ENCODE peak calls at places on chromosomes 13 and 19, in five cellular contexts. M is spleen, A is Peyer's patch, S is right lobe of liver, K is uterus. V is an unnamed sample. For H3K4me1 and H3K27me3, the result is how much of the 10 kb centered on the place peaks cover.

GRCh38 chr13:45961468-45961867 is 91.1 kb downstream of the ZC3H13 start:
- DNase-seq in M (no peak), A (no peak), S (no peak), K (no peak), V (no peak)

GRCh38 chr19:34808566-34808965 is 35.6 kb upstream of the ZNF599 start:
- DNase-seq in M (no peak), A (no peak), S (no peak), K (no peak), V (no peak)

GRCh38 chr19:21141787-21142464 is at the start of gene ZNF431:
- DNase-seq in M (peak), A (peak), S (peak), K (peak), V (peak)

GRCh38 chr13:28313579-28313978 is 175.2 kb downstream of the PAN3 start:
- DNase-seq in M (no peak), A (no peak), S (no peak), K (no peak), V (no peak)

GRCh38 chr19:16628984-16629691 is 1.1 kb upstream of the MED26 start:
- DNase-seq in M (no peak), A (no peak), S (peak), K (peak), V (peak)

GRCh38 chr19:13267131-13267530 is 116.9 kb downstream of the IER2 start:
- DNase-seq in M (no peak), A (no peak), S (no peak), K (no peak), V (no peak)

GRCh38 chr13:49976314-49977258 is 20.3 kb upstream of the TRIM13 start:
- DNase-seq in M (peak), A (peak), S (peak), K (peak), V (peak)

GRCh38 chr13:97535619-97536018 is 101.7 kb downstream of the RAP2A start:
- DNase-seq in M (no peak), A (no peak), S (no peak), K (no peak), V (no peak)

GRCh38 chr13:109271061-109271460 is 515.3 kb downstream of the IRS2 start:
- DNase-seq in M (no peak), A (no peak), S (no peak), K (no peak), V (no peak)

GRCh38 chr13:74289861-74290260 is 155.7 kb upstream of the KLF12 start:
- DNase-seq in M (no peak), A (no peak), S (no peak), K (no peak), V (no peak)

GRCh38 chr19:53903055-53903680 is 5.9 kb upstream of the CACNG7 start:
- DNase-seq in M (no peak), A (no peak), S (no peak), K (no peak), V (no peak)

GRCh38 chr19:3404324-3405260 is 38.2 kb downstream of the NFIC start:
- DNase-seq in M (peak), A (no peak), S (peak), K (peak), V (peak)

GRCh38 chr19:8503506-8503905 is 1.1 kb upstream of the PRAM1 start:
- DNase-seq in M (no peak), A (no peak), S (no peak), K (no peak), V (no peak)

GRCh38 chr19:58570770-58571574 is 2.2 kb downstream of the MZF1 start:
- DNase-seq in M (peak), A (peak), S (peak), K (peak), V (no peak)

GRCh38 chr19:8028951-8029491 is 23.5 kb upstream of the CCL25 start:
- DNase-seq in M (no peak), A (no peak), S (no peak), K (no peak), V (no peak)

GRCh38 chr13:41059466-41059865 is 1.8 kb upstream of the WBP4 start:
- DNase-seq in M (no peak), A (no peak), S (no peak), K (no peak), V (no peak)

GRCh38 chr19:2624537-2625091 is 77.9 kb downstream of the GNG7 start:
- DNase-seq in M (peak), A (peak), S (peak), K (no peak), V (peak)

GRCh38 chr13:104008571-104009435 is 942.6 kb upstream of the SLC10A2 start:
- DNase-seq in M (no peak), A (no peak), S (no peak), K (no peak), V (no peak)

GRCh38 chr19:48135411-48135810 is 24.8 kb upstream of the PLA2G4C start:
- DNase-seq in M (no peak), A (no peak), S (no peak), K (no peak), V (no peak)

GRCh38 chr13:112744306-112745021 is 54.6 kb downstream of the ATP11A start:
- DNase-seq in M (peak), A (no peak), S (no peak), K (no peak), V (no peak)

GRCh38 chr13:34698953-34699352 is 243.1 kb upstream of the NBEA start:
- DNase-seq in M (no peak), A (no peak), S (no peak), K (no peak), V (no peak)

GRCh38 chr19:3852177-3852511 is 16.7 kb downstream of the ZFR2 start:
- DNase-seq in M (no peak), A (no peak), S (no peak), K (no peak), V (no peak)

GRCh38 chr19:36051236-36051635 is 2.8 kb downstream of the THAP8 start:
- DNase-seq in M (no peak), A (no peak), S (no peak), K (no peak), V (no peak)

GRCh38 chr13:79398915-79399314 is 7.1 kb downstream of the RBM26 start:
- DNase-seq in M (no peak), A (no peak), S (no peak), K (no peak), V (no peak)

GRCh38 chr19:43470288-43470687 is 4.9 kb upstream of the LYPD3 start:
- DNase-seq in M (no peak), A (no peak), S (no peak), K (no peak), V (no peak)

GRCh38 chr13:113040031-113040430 is 65.6 kb upstream of the F7 start:
- DNase-seq in M (no peak), A (no peak), S (no peak), K (no peak), V (no peak)

DNA sequence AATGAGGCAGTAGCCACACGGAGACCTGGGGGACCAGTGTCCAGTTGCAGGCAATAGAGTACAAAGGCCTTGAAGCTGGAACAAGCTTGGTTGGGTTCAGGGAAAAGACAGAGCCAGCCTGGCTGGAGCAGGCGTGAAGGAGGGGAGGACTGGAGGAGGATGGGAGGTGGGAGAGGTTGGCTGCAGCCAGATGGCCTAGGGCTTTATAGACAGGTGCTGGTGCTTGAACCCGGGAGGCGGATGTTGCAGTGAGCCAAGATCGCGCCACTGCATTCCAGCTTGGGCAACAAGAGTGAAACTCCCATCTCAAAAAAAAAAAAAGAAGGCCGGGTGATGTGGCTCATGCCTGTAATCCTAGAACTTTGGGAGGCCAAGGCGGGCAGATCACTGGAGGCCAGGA is 1.7 kb downstream of the SPINT2 start:
- DNase-seq in M (no peak), A (no peak), S (no peak), K (no peak), V (no peak)
- H3K4me1 ChIP-seq in M (under half), A (under half), S (under half), K (under half), V (under half)

DNA sequence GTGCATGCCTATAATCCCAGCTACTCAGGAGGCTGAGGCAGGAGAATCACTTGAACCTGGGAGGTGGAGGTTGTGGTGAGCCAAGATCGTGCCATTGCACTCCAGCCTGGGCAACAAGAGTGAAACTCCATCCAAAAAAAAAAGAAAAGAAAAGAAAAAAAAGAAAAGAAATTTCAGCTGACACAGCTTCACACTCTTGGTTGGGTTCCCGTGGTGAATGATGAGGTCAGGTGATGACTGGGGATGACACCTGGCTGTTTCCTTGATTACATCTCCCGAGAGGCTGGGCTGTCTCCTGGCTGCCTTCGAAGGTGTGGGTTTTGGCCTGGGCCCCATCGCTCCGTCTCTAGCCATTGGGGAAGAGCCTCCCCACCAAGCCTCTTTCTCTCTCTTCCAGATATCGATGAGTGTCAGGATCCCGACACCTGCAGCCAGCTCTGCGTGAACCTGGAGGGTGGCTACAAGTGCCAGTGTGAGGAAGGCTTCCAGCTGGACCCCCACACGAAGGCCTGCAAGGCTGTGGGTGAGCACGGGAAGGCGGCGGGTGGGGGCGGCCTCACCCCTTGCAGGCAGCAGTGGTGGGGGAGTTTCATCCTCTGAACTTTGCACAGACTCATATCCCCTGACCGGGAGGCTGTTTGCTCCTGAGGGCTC is 22.0 kb downstream of the LDLR start:
- DNase-seq in M (no peak), A (no peak), S (no peak), K (no peak), V (no peak)
- TF ChIP-seq POLR2A in M (no peak), A (no peak), S (no peak), K (no peak), V (no peak)

DNA sequence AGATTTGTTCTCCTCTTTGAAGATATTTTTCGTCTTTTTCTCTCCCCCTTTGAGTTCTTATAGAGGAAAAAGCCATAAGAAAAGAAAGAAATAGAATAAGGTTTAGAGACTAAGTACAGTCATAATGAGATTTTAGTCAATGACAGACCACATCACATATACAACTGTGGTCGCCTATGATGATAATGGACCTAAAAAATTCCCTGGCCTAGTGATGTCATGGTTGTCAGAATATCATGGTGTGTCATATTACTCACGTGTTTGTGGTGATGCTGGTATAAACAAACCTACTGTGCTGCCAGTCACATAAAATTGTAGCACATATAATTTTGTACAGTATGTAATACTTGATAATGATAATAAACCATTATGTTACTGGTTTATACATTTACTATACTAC is 1096.1 kb downstream of the OLFM4 start:
- DNase-seq in M (no peak), A (no peak), S (no peak), K (no peak), V (no peak)
- H3K27me3 ChIP-seq in M (under half), A (under half), S (under half), K (under half), V (under half)

GRCh38 chr19:33392341-33393285 is 19.1 kb downstream of the CEBPG start:
- DNase-seq in M (peak), A (no peak), S (peak), K (peak), V (no peak)
- H3K4me1 ChIP-seq in M (under half), A (under half), S (under half), K (under half), V (half or more)

GRCh38 chr19:1085676-1086442 is 9.3 kb downstream of the POLR2E start:
- DNase-seq in M (peak), A (no peak), S (no peak), K (no peak), V (no peak)
- TF ChIP-seq POLR2A in M (no peak), A (no peak), S (no peak), K (no peak), V (no peak)

GRCh38 chr19:5492813-5493409 is 37.7 kb downstream of the ZNRF4 start:
- DNase-seq in M (no peak), A (no peak), S (no peak), K (no peak), V (no peak)
- H3K27me3 ChIP-seq in M (under half), A (under half), S (under half), K (under half), V (under half)

DNA sequence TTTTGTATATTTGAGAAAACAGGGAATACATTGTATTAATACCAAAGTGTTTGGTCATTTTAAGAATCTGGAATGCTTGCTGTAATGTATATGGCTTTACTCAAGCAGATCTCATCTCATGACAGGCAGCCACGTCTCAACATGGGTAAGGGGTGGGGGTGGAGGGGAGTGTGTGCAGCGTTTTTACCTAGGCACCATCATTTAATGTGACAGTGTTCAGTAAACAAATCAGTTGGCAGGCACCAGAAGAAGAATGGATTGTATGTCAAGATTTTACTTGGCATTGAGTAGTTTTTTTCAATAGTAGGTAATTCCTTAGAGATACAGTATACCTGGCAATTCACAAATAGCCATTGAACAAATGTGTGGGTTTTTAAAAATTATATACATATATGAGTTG is 17.2 kb downstream of the KLF5 start:
- DNase-seq in M (no peak), A (no peak), S (no peak), K (no peak), V (no peak)
- H3K4me1 ChIP-seq in M (under half), A (under half), S (under half), K (under half), V (under half)

GRCh38 chr19:801861-802496 is 4.7 kb downstream of the PTBP1 start:
- DNase-seq in M (no peak), A (no peak), S (peak), K (peak), V (no peak)
- TF ChIP-seq POLR2A in M (no peak), A (no peak), S (no peak), K (no peak), V (no peak)

GRCh38 chr19:17967258-17968051 is 548 bp downstream of the KCNN1 start:
- DNase-seq in M (no peak), A (no peak), S (no peak), K (no peak), V (no peak)
- H3K27me3 ChIP-seq in M (under half), A (under half), S (under half), K (under half), V (under half)

GRCh38 chr19:45419895-45420294 is 3.8 kb downstream of the ERCC1 start:
- DNase-seq in M (no peak), A (no peak), S (no peak), K (no peak), V (no peak)
- H3K4me1 ChIP-seq in M (under half), A (under half), S (under half), K (under half), V (under half)